ENCODE peak calls at places on chromosomes 7 and 10, in ten cellular contexts. One of them, this sample, is unnamed.

GRCh38 chr10:93458821-93459257 is 23.3 kb downstream of the MYOF start:
- DNase-seq in anterior cingulate cortex: no peak
- DNase-seq in GM13976: no peak
- DNase-seq in T-helper 9 cell: no peak
- DNase-seq in lower lobe of right lung: peak
- DNase-seq in COR-L47: no peak
- DNase-seq in CD8-positive, alpha-beta T cell: no peak
- DNase-seq in ELR: peak
- DNase-seq in NCI-H1092: no peak
- DNase-seq in endothelial cell: no peak
- DNase-seq in this sample: no peak

GRCh38 chr7:35623381-35623780 is 71.6 kb downstream of the HERPUD2 start:
- DNase-seq in lower lobe of right lung: no peak
- DNase-seq in anterior cingulate cortex: no peak
- DNase-seq in T-helper 9 cell: no peak
- DNase-seq in GM13976: no peak
- DNase-seq in NCI-H1092: peak
- DNase-seq in CD8-positive, alpha-beta T cell: no peak
- DNase-seq in ELR: no peak
- DNase-seq in COR-L47: no peak
- DNase-seq in endothelial cell: no peak
- DNase-seq in this sample: no peak

GRCh38 chr10:113139695-113140094 is 189.6 kb downstream of the TCF7L2 start:
- DNase-seq in anterior cingulate cortex: no peak
- DNase-seq in lower lobe of right lung: no peak
- DNase-seq in endothelial cell: no peak
- DNase-seq in CD8-positive, alpha-beta T cell: no peak
- DNase-seq in ELR: peak
- DNase-seq in T-helper 9 cell: no peak
- DNase-seq in GM13976: no peak
- DNase-seq in COR-L47: no peak
- DNase-seq in NCI-H1092: no peak
- DNase-seq in this sample: no peak

GRCh38 chr10:62308101-62308500 is 39.5 kb upstream of the RTKN2 start:
- DNase-seq in T-helper 9 cell: no peak
- DNase-seq in COR-L47: no peak
- DNase-seq in GM13976: no peak
- DNase-seq in anterior cingulate cortex: no peak
- DNase-seq in ELR: no peak
- DNase-seq in NCI-H1092: no peak
- DNase-seq in endothelial cell: no peak
- DNase-seq in CD8-positive, alpha-beta T cell: no peak
- DNase-seq in lower lobe of right lung: no peak
- DNase-seq in this sample: no peak

GRCh38 chr7:102117743-102118142 is 168.9 kb upstream of the SH2B2 start:
- DNase-seq in endothelial cell: no peak
- DNase-seq in ELR: peak
- DNase-seq in CD8-positive, alpha-beta T cell: no peak
- DNase-seq in GM13976: no peak
- DNase-seq in lower lobe of right lung: no peak
- DNase-seq in anterior cingulate cortex: no peak
- DNase-seq in NCI-H1092: no peak
- DNase-seq in T-helper 9 cell: no peak
- DNase-seq in COR-L47: no peak
- DNase-seq in this sample: no peak

GRCh38 chr7:114087674-114088539 is 169.1 kb upstream of the PPP1R3A start:
- DNase-seq in anterior cingulate cortex: no peak
- DNase-seq in GM13976: no peak
- DNase-seq in endothelial cell: peak
- DNase-seq in CD8-positive, alpha-beta T cell: no peak
- DNase-seq in COR-L47: peak
- DNase-seq in lower lobe of right lung: no peak
- DNase-seq in NCI-H1092: peak
- DNase-seq in T-helper 9 cell: no peak
- DNase-seq in ELR: no peak
- DNase-seq in this sample: no peak

GRCh38 chr10:29102233-29102632 is 186.6 kb upstream of the LYZL1 start:
- DNase-seq in ELR: no peak
- DNase-seq in CD8-positive, alpha-beta T cell: no peak
- DNase-seq in COR-L47: no peak
- DNase-seq in lower lobe of right lung: no peak
- DNase-seq in GM13976: no peak
- DNase-seq in anterior cingulate cortex: no peak
- DNase-seq in T-helper 9 cell: no peak
- DNase-seq in endothelial cell: no peak
- DNase-seq in NCI-H1092: no peak
- DNase-seq in this sample: no peak

GRCh38 chr10:71084061-71084817 is 128.1 kb upstream of the UNC5B start:
- DNase-seq in COR-L47: no peak
- DNase-seq in GM13976: peak
- DNase-seq in ELR: no peak
- DNase-seq in T-helper 9 cell: no peak
- DNase-seq in NCI-H1092: no peak
- DNase-seq in anterior cingulate cortex: no peak
- DNase-seq in endothelial cell: no peak
- DNase-seq in lower lobe of right lung: no peak
- DNase-seq in CD8-positive, alpha-beta T cell: peak
- DNase-seq in this sample: no peak

GRCh38 chr7:29881724-29882123 is 75.4 kb downstream of the WIPF3 start:
- DNase-seq in COR-L47: no peak
- DNase-seq in NCI-H1092: no peak
- DNase-seq in endothelial cell: peak
- DNase-seq in anterior cingulate cortex: no peak
- DNase-seq in T-helper 9 cell: no peak
- DNase-seq in GM13976: no peak
- DNase-seq in CD8-positive, alpha-beta T cell: no peak
- DNase-seq in ELR: no peak
- DNase-seq in lower lobe of right lung: no peak
- DNase-seq in this sample: no peak

GRCh38 chr10:124510536-124511158 is 49.0 kb downstream of the LHPP start:
- DNase-seq in endothelial cell: no peak
- DNase-seq in CD8-positive, alpha-beta T cell: no peak
- DNase-seq in lower lobe of right lung: no peak
- DNase-seq in COR-L47: no peak
- DNase-seq in GM13976: no peak
- DNase-seq in ELR: no peak
- DNase-seq in NCI-H1092: no peak
- DNase-seq in T-helper 9 cell: no peak
- DNase-seq in anterior cingulate cortex: no peak
- DNase-seq in this sample: no peak

GRCh38 chr7:10237306-10237705 is 736.4 kb upstream of the PHF14 start:
- DNase-seq in lower lobe of right lung: no peak
- DNase-seq in NCI-H1092: no peak
- DNase-seq in T-helper 9 cell: no peak
- DNase-seq in endothelial cell: no peak
- DNase-seq in anterior cingulate cortex: no peak
- DNase-seq in COR-L47: no peak
- DNase-seq in GM13976: no peak
- DNase-seq in CD8-positive, alpha-beta T cell: no peak
- DNase-seq in ELR: no peak
- DNase-seq in this sample: no peak

GRCh38 chr10:24889636-24890035 is 62.8 kb downstream of the PRTFDC1 start:
- DNase-seq in endothelial cell: no peak
- DNase-seq in lower lobe of right lung: no peak
- DNase-seq in CD8-positive, alpha-beta T cell: no peak
- DNase-seq in NCI-H1092: no peak
- DNase-seq in ELR: peak
- DNase-seq in GM13976: no peak
- DNase-seq in T-helper 9 cell: no peak
- DNase-seq in anterior cingulate cortex: no peak
- DNase-seq in COR-L47: no peak
- DNase-seq in this sample: no peak

GRCh38 chr7:84372712-84373111 is 178.1 kb upstream of the SEMA3A start:
- DNase-seq in COR-L47: no peak
- DNase-seq in GM13976: no peak
- DNase-seq in NCI-H1092: no peak
- DNase-seq in lower lobe of right lung: no peak
- DNase-seq in endothelial cell: no peak
- DNase-seq in anterior cingulate cortex: no peak
- DNase-seq in ELR: no peak
- DNase-seq in T-helper 9 cell: no peak
- DNase-seq in CD8-positive, alpha-beta T cell: no peak
- DNase-seq in this sample: no peak

GRCh38 chr7:17741426-17741825 is 198.9 kb downstream of the SNX13 start:
- DNase-seq in T-helper 9 cell: no peak
- DNase-seq in anterior cingulate cortex: no peak
- DNase-seq in CD8-positive, alpha-beta T cell: no peak
- DNase-seq in COR-L47: no peak
- DNase-seq in endothelial cell: no peak
- DNase-seq in lower lobe of right lung: no peak
- DNase-seq in GM13976: no peak
- DNase-seq in ELR: no peak
- DNase-seq in NCI-H1092: no peak
- DNase-seq in this sample: no peak

GRCh38 chr7:8724080-8724718 is 290.8 kb downstream of the NXPH1 start:
- DNase-seq in COR-L47: peak
- DNase-seq in lower lobe of right lung: no peak
- DNase-seq in anterior cingulate cortex: no peak
- DNase-seq in ELR: peak
- DNase-seq in T-helper 9 cell: no peak
- DNase-seq in CD8-positive, alpha-beta T cell: no peak
- DNase-seq in endothelial cell: peak
- DNase-seq in NCI-H1092: peak
- DNase-seq in GM13976: peak
- DNase-seq in this sample: no peak

GRCh38 chr7:70030745-70031144 is 432.5 kb downstream of the AUTS2 start:
- DNase-seq in CD8-positive, alpha-beta T cell: no peak
- DNase-seq in lower lobe of right lung: no peak
- DNase-seq in T-helper 9 cell: no peak
- DNase-seq in endothelial cell: no peak
- DNase-seq in COR-L47: no peak
- DNase-seq in NCI-H1092: no peak
- DNase-seq in GM13976: no peak
- DNase-seq in anterior cingulate cortex: no peak
- DNase-seq in ELR: no peak
- DNase-seq in this sample: no peak

GRCh38 chr7:5633161-5634106 is 148.0 kb downstream of the RNF216 start:
- DNase-seq in CD8-positive, alpha-beta T cell: no peak
- DNase-seq in endothelial cell: no peak
- DNase-seq in lower lobe of right lung: no peak
- DNase-seq in ELR: no peak
- DNase-seq in COR-L47: no peak
- DNase-seq in NCI-H1092: no peak
- DNase-seq in anterior cingulate cortex: no peak
- DNase-seq in GM13976: no peak
- DNase-seq in T-helper 9 cell: no peak
- DNase-seq in this sample: no peak

GRCh38 chr10:132240156-132240555 is 53.4 kb downstream of the DPYSL4 start:
- DNase-seq in T-helper 9 cell: no peak
- DNase-seq in GM13976: no peak
- DNase-seq in COR-L47: no peak
- DNase-seq in lower lobe of right lung: no peak
- DNase-seq in NCI-H1092: no peak
- DNase-seq in endothelial cell: no peak
- DNase-seq in anterior cingulate cortex: no peak
- DNase-seq in CD8-positive, alpha-beta T cell: no peak
- DNase-seq in ELR: no peak
- DNase-seq in this sample: no peak

This sample was measured in activated T-cell treated with anti-CD3 and anti-CD28 coated beads for 1 hour.